ENCODE peak calls at places on chromosomes 1 and 21, in six cellular contexts. T is fibroblast of the aortic adventitia, M is body of pancreas, W is T-cell, O is NCI-H146, K is NCI-H748 treated with DMSO at 0.1 percent for 48 hours. N is an unnamed sample.

GRCh38 chr1:179663810-179664209 is 72.2 kb downstream of the TDRD5 start:
- DNase-seq in W (no peak), T (no peak), M (no peak), K (no peak), O (no peak), N (no peak)

GRCh38 chr1:42176902-42177519 is 12.5 kb upstream of the GUCA2A start:
- DNase-seq in M (no peak), O (peak), T (peak), W (no peak), K (peak), N (no peak)

GRCh38 chr1:223706077-223706988 is 6.0 kb upstream of the CAPN2 start:
- DNase-seq in M (no peak), O (peak), W (no peak), K (no peak), T (peak), N (no peak)

GRCh38 chr21:43270800-43271261 is 102.0 kb downstream of the CRYAA start:
- DNase-seq in W (no peak), O (no peak), T (no peak), K (no peak), M (no peak), N (no peak)

GRCh38 chr1:159168043-159168442 is 3.4 kb upstream of the CADM3 start:
- DNase-seq in W (no peak), M (no peak), K (no peak), O (no peak), T (no peak), N (no peak)

GRCh38 chr1:91851130-91852010 is 34.6 kb downstream of the TGFBR3 start:
- DNase-seq in T (peak), M (peak), W (no peak), O (peak), K (peak), N (no peak)

GRCh38 chr1:108854226-108855019 is 2.5 kb downstream of the AKNAD1 start:
- DNase-seq in K (no peak), T (no peak), M (no peak), O (no peak), W (no peak), N (no peak)

GRCh38 chr1:95040032-95040525 is 32.7 kb downstream of the ALG14 start:
- DNase-seq in K (no peak), M (no peak), T (no peak), W (no peak), O (no peak), N (no peak)

GRCh38 chr1:194161591-194161990 is 975.2 kb upstream of the B3GALT2 start:
- DNase-seq in M (no peak), K (no peak), O (no peak), T (no peak), W (no peak), N (peak)

N was measured in brain pericyte.